ENCODE peak calls at places on chromosomes 3 and 15, in seven cellular contexts. D, H, E, Q, I, F and Y are unnamed samples.

GRCh38 chr3:45580142-45580541 is 14.4 kb upstream of the LIMD1 start:
- DNase-seq in D (no peak), I (no peak), F (no peak), E (no peak), H (no peak), Q (no peak), Y (no peak)

GRCh38 chr15:53193149-53193548 is 403.0 kb upstream of the ONECUT1 start:
- DNase-seq in E (peak), Q (peak), D (no peak), I (no peak), H (peak), F (peak), Y (no peak)

GRCh38 chr3:190322604-190323240 is 476 bp upstream of the CLDN1 start:
- DNase-seq in I (peak), H (no peak), F (no peak), D (no peak), E (no peak), Q (no peak), Y (no peak)

GRCh38 chr3:184300377-184300717 is 1.3 kb downstream of the PSMD2 start:
- DNase-seq in E (no peak), H (no peak), I (no peak), D (no peak), Q (peak), F (no peak), Y (no peak)

GRCh38 chr3:155404486-155404885 is 111.0 kb upstream of the STRIT1 start:
- DNase-seq in Q (no peak), H (no peak), E (no peak), D (no peak), I (no peak), F (no peak), Y (no peak)

GRCh38 chr3:53255775-53256703 is at the start of gene TKT:
- DNase-seq in Q (peak), F (peak), I (peak), H (peak), D (peak), E (peak), Y (no peak)

GRCh38 chr15:31758126-31758525 is 272.2 kb upstream of the CHRNA7 start:
- DNase-seq in H (peak), F (peak), E (peak), I (peak), D (no peak), Q (no peak), Y (no peak)

GRCh38 chr3:52291508-52292181 is 4.0 kb downstream of the GLYCTK start:
- DNase-seq in H (no peak), D (peak), E (peak), I (peak), Q (no peak), F (no peak), Y (no peak)

GRCh38 chr3:35070088-35070487 is 569.2 kb upstream of the ARPP21 start:
- DNase-seq in D (no peak), I (no peak), E (no peak), Q (no peak), F (no peak), H (no peak), Y (no peak)

GRCh38 chr15:92819312-92820232 is 80.6 kb upstream of the CHD2 start:
- DNase-seq in F (peak), I (no peak), H (no peak), D (no peak), E (peak), Q (peak), Y (no peak)

GRCh38 chr3:71057526-71057894 is 526.0 kb downstream of the FOXP1 start:
- DNase-seq in D (no peak), Q (peak), F (no peak), E (no peak), I (no peak), H (no peak), Y (no peak)

GRCh38 chr3:72907131-72907697 is 19.4 kb downstream of the GXYLT2 start:
- DNase-seq in D (no peak), I (no peak), E (no peak), Q (peak), H (no peak), F (no peak), Y (no peak)

GRCh38 chr15:92069308-92070244 is 216.1 kb downstream of the SLCO3A1 start:
- DNase-seq in E (peak), F (peak), D (peak), H (no peak), Q (peak), I (no peak), Y (no peak)

GRCh38 chr3:136862611-136862951 is 573 bp downstream of the NCK1 start:
- DNase-seq in F (peak), I (peak), H (peak), Q (peak), E (peak), D (peak), Y (no peak)
- TF ChIP-seq CTCF in F (no peak), I (no peak), H (no peak), Q (no peak), E (no peak), D (no peak), Y (no peak)

GRCh38 chr15:64893481-64894394 is 18.0 kb upstream of the ANKDD1A start:
- DNase-seq in H (no peak), F (peak), Q (peak), D (peak), I (peak), E (peak), Y (peak)

GRCh38 chr15:64894395-64895056 is 17.2 kb upstream of the ANKDD1A start:
- DNase-seq in D (no peak), E (no peak), Q (no peak), H (no peak), I (peak), F (no peak), Y (no peak)

GRCh38 chr15:64897345-64897985 is 14.2 kb upstream of the ANKDD1A start:
- DNase-seq in F (no peak), D (peak), E (peak), Q (peak), H (no peak), I (peak), Y (peak)

GRCh38 chr15:64896371-64897069 is 15.2 kb upstream of the ANKDD1A start:
- DNase-seq in H (no peak), F (no peak), I (no peak), E (no peak), D (no peak), Q (no peak), Y (no peak)

DNA sequence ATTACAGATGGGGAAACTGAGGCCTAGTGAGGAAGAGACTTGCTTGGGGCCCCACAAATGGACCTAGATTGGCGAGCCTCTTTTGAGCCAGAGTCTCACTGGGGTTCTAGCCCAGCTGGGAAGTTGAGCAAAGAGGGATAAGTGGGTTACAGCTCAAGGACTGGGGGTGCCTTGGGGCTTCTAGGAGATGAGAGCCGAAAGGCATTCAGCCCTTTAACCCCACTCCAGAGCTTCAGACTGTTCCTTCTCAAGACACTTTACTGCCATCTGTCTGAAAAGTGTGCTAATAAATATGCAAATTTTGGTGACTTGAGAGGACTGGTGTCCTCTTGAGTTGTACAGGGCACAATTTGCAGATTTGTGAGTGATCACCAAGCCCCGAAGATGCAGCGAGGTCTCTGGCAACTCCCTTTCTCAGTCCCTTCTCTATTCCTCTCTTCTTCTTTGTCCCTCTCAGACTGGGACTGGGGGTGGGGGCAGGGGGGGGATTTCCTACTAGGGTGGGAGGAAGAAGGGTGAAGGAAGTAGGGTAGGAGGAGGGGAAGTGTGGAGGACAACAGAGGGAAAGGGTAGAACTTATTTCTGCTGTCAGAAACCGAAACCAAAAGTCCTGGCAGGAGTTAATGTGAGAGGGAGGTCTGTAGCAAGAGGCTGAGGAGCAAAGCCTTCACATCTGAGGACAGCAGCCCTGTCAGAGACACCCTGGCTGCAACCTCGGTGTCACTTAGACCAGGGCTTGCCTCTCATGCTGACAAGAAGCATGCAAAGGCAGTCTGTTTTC is 16.2 kb upstream of the ANKDD1A start:
- DNase-seq in H (no peak), E (peak), Q (no peak), I (peak), D (no peak), F (no peak), Y (no peak)
- H3K4me3 ChIP-seq in H (no peak), E (no peak), Q (no peak), I (peak), D (peak), F (no peak), Y (peak)

DNA sequence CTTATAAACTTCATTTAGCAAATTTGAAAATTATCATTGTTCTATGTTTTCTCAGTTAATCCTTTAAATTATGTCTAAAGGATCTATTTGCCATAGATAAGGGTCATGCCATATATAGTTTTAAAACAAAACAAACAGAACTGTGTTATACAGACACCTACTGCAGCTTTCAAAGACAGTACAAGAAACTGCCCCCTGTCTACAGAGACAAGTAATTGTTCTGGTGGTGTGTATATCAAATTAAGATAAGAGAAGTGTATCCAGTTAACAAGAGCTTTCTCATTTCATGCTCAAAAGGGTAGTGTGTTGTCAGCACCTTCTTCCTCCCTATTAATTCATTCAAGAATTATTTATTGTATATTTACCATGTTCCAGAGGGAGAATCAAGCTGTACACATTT is 201.2 kb downstream of the FMN1 start:
- DNase-seq in D (no peak), I (no peak), F (peak), E (no peak), H (no peak), Q (no peak), Y (no peak)
- TF ChIP-seq CTCF in D (no peak), I (no peak), F (peak), E (no peak), H (peak), Q (peak), Y (no peak)

DNA sequence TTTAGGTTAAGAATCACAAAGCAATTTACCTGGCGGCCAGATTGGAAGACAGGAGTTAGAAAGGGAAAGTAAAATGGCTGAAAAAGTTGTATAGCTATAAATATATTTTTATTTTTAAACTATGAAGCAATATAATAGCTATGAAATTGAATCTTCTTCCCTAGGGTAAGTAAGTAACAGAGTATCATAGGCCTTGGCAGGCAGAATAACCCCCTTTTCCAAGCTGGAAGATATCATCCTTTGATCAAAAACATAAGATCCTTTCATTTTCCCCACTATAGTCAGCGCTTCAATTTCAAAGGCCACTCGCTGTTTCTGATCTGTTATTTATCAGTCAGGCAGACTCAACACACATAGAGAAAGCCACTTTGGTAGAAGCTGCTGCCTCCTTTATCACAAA is 74.1 kb upstream of the UBE2E2 start:
- DNase-seq in Q (no peak), H (no peak), F (no peak), E (no peak), D (no peak), I (no peak), Y (no peak)
- H3K4me3 ChIP-seq in Q (no peak), H (peak), F (no peak), E (no peak), D (no peak), I (peak), Y (peak)

GRCh38 chr3:62803276-62803675 is 71.9 kb downstream of the CADPS start:
- DNase-seq in H (no peak), E (no peak), D (no peak), F (no peak), Q (no peak), I (no peak), Y (no peak)
- TF ChIP-seq CTCF in H (no peak), E (no peak), D (no peak), F (no peak), Q (peak), I (no peak), Y (no peak)

DNA sequence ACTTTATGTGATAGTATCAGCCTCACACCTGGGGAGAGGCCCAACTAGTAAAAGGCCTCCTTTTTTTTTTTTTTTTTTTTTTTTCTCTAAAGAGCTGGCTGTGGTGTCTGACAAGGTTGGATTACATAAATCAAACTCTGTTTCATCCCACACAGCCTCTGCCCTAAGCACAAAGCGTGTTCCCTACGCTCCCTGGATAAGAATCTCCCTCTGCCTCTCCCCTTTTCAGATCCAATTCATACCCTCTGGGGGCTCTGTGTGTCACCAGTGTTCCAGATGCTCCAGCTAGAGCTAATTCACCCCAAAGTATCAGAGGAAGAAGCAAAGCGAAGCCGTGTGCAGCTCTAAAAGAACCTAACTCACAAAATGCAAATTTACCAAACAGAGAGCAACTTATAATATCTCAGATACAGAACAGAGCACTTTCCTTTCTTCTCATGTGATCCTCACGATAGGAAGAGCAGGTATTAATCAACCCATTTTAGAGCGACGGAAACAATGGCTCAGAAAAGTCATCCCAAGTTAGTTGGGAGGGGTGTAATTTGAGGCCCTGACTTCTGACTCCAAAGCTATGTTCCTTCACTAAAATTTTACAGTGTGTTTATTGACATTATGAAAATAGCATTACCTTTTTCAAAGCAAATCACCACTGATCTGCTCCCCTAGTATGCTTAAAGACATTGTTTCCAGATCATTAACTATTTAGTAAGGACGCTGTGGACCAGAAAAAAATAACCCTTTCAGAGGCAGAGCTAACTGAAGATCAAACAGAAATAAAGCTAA is 12.4 kb downstream of the BMF start:
- DNase-seq in Q (no peak), D (no peak), F (no peak), I (no peak), E (no peak), H (no peak), Y (no peak)
- H3K4me3 ChIP-seq in Q (no peak), D (no peak), F (no peak), I (no peak), E (no peak), H (no peak), Y (no peak)

GRCh38 chr3:94291686-94292085 is 228.8 kb downstream of the NSUN3 start:
- DNase-seq in Q (no peak), E (no peak), I (no peak), D (no peak), H (no peak), F (no peak), Y (no peak)

DNA sequence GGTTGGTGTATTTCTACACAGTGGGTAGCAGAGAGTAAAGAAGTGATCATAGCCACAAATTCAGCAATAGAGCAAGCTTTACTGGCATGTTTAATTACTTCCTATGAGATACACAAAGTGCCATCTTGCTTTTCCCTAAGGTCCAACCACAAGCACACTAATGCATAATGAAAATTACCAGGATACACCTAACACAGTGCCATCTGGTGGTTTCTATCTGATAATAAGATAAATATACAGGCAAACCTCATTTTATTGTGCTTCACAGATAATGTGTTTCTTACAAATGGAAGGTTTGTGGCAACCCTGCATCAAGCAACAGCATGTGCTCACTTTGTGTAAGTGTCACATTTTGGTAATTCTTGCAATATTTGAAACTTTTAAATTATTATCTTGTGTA is 223.0 kb downstream of the NSUN3 start:
- DNase-seq in F (peak), I (no peak), H (no peak), D (no peak), E (no peak), Q (peak), Y (no peak)
- TF ChIP-seq CTCF in F (peak), I (no peak), H (peak), D (peak), E (no peak), Q (peak), Y (no peak)

DNA sequence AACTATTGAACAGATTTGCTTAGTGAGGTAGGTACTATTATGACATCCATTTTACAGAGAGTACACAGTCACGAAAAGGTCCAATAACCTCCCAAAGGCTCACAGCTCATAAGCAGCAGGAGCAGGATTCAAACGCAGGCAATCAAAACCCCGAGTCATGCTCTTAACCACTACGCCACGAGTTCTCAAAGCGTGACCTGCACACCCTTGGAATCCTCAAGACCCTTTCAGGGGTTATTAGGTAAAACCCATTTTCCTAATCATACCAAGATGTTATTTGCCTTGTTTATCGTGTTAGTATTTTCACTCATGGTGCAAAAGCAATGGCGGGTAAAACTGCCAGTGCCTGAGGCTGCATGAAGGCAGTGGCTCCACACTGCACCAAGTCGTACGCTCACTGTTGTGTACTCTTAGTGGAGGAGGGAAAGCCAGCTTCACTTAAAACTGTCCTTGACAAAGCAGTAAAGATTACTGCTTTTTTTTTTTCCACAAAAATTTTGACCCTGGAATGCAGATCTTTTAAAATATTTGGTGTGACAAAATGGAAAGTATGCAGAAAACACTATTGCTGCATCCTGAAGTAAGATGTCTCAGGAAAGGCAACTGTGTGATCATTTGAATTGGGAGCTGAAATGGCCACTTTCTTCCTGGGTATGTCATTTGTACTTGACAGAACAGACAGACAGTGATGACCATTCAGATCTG is 96.1 kb downstream of the IGF2BP2 start:
- DNase-seq in Q (no peak), I (no peak), D (no peak), E (peak), F (peak), H (no peak), Y (no peak)
- H3K4me3 ChIP-seq in Q (no peak), I (no peak), D (no peak), E (no peak), F (no peak), H (no peak), Y (no peak)

GRCh38 chr15:71743861-71744382 is 66.4 kb upstream of the NR2E3 start:
- DNase-seq in F (peak), I (no peak), Q (peak), H (no peak), D (no peak), E (peak), Y (no peak)
- TF ChIP-seq CTCF in F (peak), I (peak), Q (peak), H (peak), D (peak), E (peak), Y (peak)